ENCODE peak calls at places on chromosomes 6 and 20, in seven cellular contexts. E is GM23248; P is psoas muscle; S is CD4-positive, CD25-positive, alpha-beta regulatory T cell; D is uterus; K is neural progenitor cell; O is heart right ventricle. W is an unnamed sample.

GRCh38 chr6:33828452-33828763 is 24.6 kb upstream of the MLN start:
- DNase-seq in E (no peak), P (no peak), S (no peak), D (no peak), K (no peak), O (no peak), W (no peak)

GRCh38 chr6:161038229-161039003 is 46.8 kb downstream of the MAP3K4 start:
- DNase-seq in E (peak; percentile 97), P (peak; percentile 21), S (no peak), D (peak; percentile 64), K (no peak), O (peak; percentile 46), W (no peak)

GRCh38 chr6:33251390-33252012 is 20.2 kb downstream of the VPS52 start:
- DNase-seq in E (peak; percentile 58), P (no peak), S (no peak), D (no peak), K (no peak), O (no peak), W (no peak)

GRCh38 chr6:6314601-6315000 is 5.9 kb downstream of the F13A1 start:
- DNase-seq in E (no peak), P (no peak), S (no peak), D (no peak), K (no peak), O (no peak), W (no peak)

GRCh38 chr6:13767121-13767794 is 47.1 kb downstream of the MCUR1 start:
- DNase-seq in E (peak; percentile 72), P (peak; percentile 34), S (peak; percentile 32), D (peak; percentile 61), K (peak; percentile 25), O (peak; percentile 78), W (peak; percentile 55)

GRCh38 chr6:53746442-53747103 is 48.2 kb upstream of the LRRC1 start:
- DNase-seq in E (no peak), P (no peak), S (no peak), D (no peak), K (peak; percentile 10), O (no peak), W (no peak)

GRCh38 chr20:50450961-50451752 is 59.0 kb upstream of the PTPN1 start:
- DNase-seq in E (peak; percentile 73), P (peak; percentile 41), S (no peak), D (peak; percentile 72), K (peak; percentile 54), O (no peak), W (no peak)

GRCh38 chr6:21199246-21199645 is 394.3 kb upstream of the SOX4 start:
- DNase-seq in E (no peak), P (no peak), S (no peak), D (no peak), K (peak; percentile 65), O (no peak), W (no peak)

GRCh38 chr6:42339991-42340401 is 111.7 kb downstream of the TRERF1 start:
- DNase-seq in E (peak; percentile 28), P (no peak), S (no peak), D (no peak), K (no peak), O (no peak), W (no peak)

GRCh38 chr6:116764961-116765841 is at the start of gene FAM162B:
- DNase-seq in E (peak; percentile 45), P (peak; percentile 48), S (no peak), D (peak; percentile 57), K (peak; percentile 73), O (peak; percentile 74), W (peak; percentile 79)

GRCh38 chr6:166312832-166313231 is 4.6 kb upstream of the PRR18 start:
- DNase-seq in E (no peak), P (no peak), S (no peak), D (no peak), K (no peak), O (no peak), W (no peak)

GRCh38 chr20:62902926-62903615 is 23.2 kb downstream of the DIDO1 start:
- DNase-seq in E (peak; percentile 29), P (no peak), S (no peak), D (no peak), K (no peak), O (no peak), W (no peak)

GRCh38 chr6:52541135-52541534 is 35.7 kb downstream of the TRAM2 start:
- DNase-seq in E (no peak), P (no peak), S (no peak), D (no peak), K (no peak), O (no peak), W (no peak)
- H3K4me1 ChIP-seq in E (peaks cover 100% of the 10 kb centered on the region), P (peaks cover 20% of the 10 kb centered on the region), S (peaks cover 9% of the 10 kb centered on the region), D (peaks cover 16% of the 10 kb centered on the region), K (peaks cover 9% of the 10 kb centered on the region), O (peaks cover 45% of the 10 kb centered on the region), W (no peaks in the 10 kb centered on the region)

DNA sequence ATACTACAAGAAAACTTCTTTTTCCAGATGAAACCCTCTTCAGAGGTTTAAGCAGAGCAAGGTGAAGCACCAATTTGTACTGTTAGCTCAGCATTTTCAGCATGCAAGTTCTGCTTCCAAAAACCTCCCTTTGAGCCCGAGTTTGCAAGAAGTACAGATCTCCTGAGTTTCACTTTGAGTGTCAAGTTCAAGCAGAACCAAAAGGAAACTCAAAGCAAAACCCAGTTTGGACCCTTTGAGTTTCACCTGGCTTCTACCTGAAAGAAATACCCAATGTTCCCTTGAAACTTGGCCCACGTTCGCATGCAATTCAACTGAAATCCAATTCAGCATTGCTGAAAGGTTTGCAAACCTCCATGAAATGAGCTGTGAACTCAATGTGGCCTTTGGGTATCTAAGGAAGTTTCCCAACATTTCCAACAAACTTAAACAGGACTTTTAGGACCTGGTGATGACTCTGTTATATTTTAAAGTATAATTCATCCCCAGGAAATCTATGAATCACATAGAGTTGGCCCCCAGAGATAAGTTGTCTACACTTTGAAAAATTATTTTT is 62.9 kb upstream of the HBS1L start:
- DNase-seq in E (no peak), P (no peak), S (no peak), D (no peak), K (no peak), O (no peak), W (no peak)
- H3K4me3 ChIP-seq in E (no peak overlapping the region), P (no peak overlapping the region), S (peak overlapping the region; percentile 55), D (no peak overlapping the region), K (no peak overlapping the region), O (no peak overlapping the region), W (no peak overlapping the region)

DNA sequence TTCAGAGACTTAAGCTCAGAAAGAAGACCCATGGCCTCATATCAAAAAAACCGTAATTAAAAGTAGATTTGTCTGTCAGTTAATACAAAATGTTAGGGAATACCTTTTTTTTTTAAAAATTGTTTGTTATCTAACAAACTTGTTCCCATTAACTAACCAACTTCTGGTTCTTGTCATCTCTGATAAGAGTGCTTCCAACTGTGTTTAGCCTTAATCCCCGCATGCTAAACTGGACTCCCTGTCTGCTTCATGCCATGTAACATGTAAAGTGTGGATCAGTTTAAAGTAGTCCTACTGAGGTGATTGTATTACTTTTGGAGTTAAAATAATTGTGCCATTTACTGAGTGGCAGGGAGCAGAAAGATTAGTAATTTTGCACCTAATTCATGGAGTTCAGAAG is 6.3 kb downstream of the JARID2 start:
- DNase-seq in E (no peak), P (no peak), S (no peak), D (no peak), K (no peak), O (no peak), W (no peak)
- H3K4me1 ChIP-seq in E (peaks cover 13% of the 10 kb centered on the region), P (peaks cover 48% of the 10 kb centered on the region), S (peaks cover 56% of the 10 kb centered on the region), D (no peaks in the 10 kb centered on the region), K (peaks cover 51% of the 10 kb centered on the region), O (peaks cover 38% of the 10 kb centered on the region), W (peaks cover 35% of the 10 kb centered on the region)

DNA sequence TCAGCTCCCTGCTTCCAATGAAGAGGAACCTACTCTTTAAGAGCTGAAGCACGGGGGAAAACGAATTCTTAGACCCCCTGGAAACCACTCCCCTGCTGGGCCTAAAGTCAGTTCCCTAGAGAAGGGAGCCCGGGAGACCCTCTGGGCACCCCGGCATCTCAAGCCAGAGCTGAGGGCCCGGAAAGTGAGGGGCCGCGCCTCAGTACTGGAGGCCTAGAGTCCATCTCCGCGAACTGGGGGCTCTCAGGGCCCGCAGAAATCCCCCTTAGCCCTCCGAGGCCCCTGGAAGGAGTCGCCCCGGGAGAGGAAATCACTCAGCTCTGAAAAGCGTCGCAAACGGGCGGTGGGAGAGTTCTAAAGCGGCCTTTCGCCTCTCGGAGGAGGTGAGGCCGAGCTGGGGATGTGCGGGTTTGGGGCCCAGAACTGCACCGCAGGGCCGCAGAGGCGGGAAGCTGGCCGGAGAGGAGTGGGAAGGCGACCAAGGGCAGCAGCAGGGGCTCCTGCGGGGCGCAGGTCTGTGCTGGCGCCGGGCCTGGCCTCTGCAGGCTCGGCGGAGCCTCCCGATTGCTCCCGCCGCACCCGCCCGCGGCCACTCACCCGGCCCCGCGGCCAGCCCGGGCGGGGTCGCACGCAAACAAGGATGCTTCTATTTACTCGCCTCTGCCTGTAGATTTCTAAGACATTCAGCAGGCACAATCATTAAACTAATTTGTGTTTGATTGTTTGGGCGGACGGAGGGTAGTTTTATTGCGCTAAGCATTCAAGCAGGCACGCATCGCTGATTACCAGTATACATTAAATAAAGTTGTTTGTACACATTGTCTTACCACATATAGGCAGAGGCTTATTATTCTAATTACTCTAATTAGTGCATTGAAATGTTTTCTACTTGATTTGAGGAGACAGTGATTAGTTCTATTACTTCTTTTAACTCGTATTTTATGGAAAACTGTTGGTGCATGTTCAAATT is 9.2 kb downstream of the POU3F2 start:
- DNase-seq in E (no peak), P (no peak), S (no peak), D (no peak), K (peak; percentile 70), O (no peak), W (no peak)
- H3K4me3 ChIP-seq in E (no peak overlapping the region), P (no peak overlapping the region), S (no peak overlapping the region), D (no peak overlapping the region), K (peak overlapping the region; percentile 52), O (no peak overlapping the region), W (no peak overlapping the region)

GRCh38 chr6:156881687-156882629 is 104.8 kb downstream of the ARID1B start:
- DNase-seq in E (no peak), P (no peak), S (no peak), D (no peak), K (no peak), O (no peak), W (no peak)

GRCh38 chr6:156885562-156885961 is 108.4 kb downstream of the ARID1B start:
- DNase-seq in E (no peak), P (no peak), S (no peak), D (no peak), K (no peak), O (no peak), W (no peak)

GRCh38 chr6:156883497-156884252 is 106.5 kb downstream of the ARID1B start:
- DNase-seq in E (peak; percentile 27), P (no peak), S (peak; percentile 7), D (no peak), K (no peak), O (no peak), W (no peak)

GRCh38 chr6:156886409-156886808 is 109.2 kb downstream of the ARID1B start:
- DNase-seq in E (no peak), P (no peak), S (no peak), D (no peak), K (no peak), O (peak; percentile 60), W (no peak)

GRCh38 chr6:156884306-156884705 is 107.1 kb downstream of the ARID1B start:
- DNase-seq in E (no peak), P (no peak), S (no peak), D (no peak), K (no peak), O (no peak), W (no peak)
- H3K4me1 ChIP-seq in E (peaks cover 4% of the 10 kb centered on the region), P (peaks cover 63% of the 10 kb centered on the region), S (peaks cover 29% of the 10 kb centered on the region), D (no peaks in the 10 kb centered on the region), K (peaks cover 60% of the 10 kb centered on the region), O (peaks cover 54% of the 10 kb centered on the region), W (peaks cover 22% of the 10 kb centered on the region)

GRCh38 chr6:99485395-99485773 is 29.8 kb downstream of the USP45 start:
- DNase-seq in E (no peak), P (no peak), S (no peak), D (no peak), K (no peak), O (no peak), W (no peak)
- H3K4me3 ChIP-seq in E (no peak overlapping the region), P (no peak overlapping the region), S (no peak overlapping the region), D (no peak overlapping the region), K (no peak overlapping the region), O (no peak overlapping the region), W (no peak overlapping the region)